ENCODE peak calls at places on chromosomes 11 and 22, in eight cellular contexts. One of them, this sample, is unnamed. For H3K27me3, the result is how much of the 10 kb centered on the place peaks cover.

GRCh38 chr22:49934144-49934890 is 15.9 kb downstream of the CRELD2 start:
- DNase-seq in GM23248: peak
- DNase-seq in left ventricle myocardium inferior: peak
- DNase-seq in lower lobe of right lung: peak
- DNase-seq in sigmoid colon: peak
- DNase-seq in mammary epithelial cell: no peak
- DNase-seq in cardiac muscle cell: no peak
- DNase-seq in naive thymus-derived CD4-positive, alpha-beta T cell: peak
- DNase-seq in this sample: no peak

GRCh38 chr11:32821517-32821916 is 8.2 kb upstream of the PRRG4 start:
- DNase-seq in GM23248: peak
- DNase-seq in left ventricle myocardium inferior: no peak
- DNase-seq in lower lobe of right lung: no peak
- DNase-seq in sigmoid colon: no peak
- DNase-seq in mammary epithelial cell: peak
- DNase-seq in cardiac muscle cell: no peak
- DNase-seq in naive thymus-derived CD4-positive, alpha-beta T cell: no peak
- DNase-seq in this sample: no peak

GRCh38 chr11:129323896-129324522 is 51.6 kb upstream of the BARX2 start:
- DNase-seq in GM23248: peak
- DNase-seq in left ventricle myocardium inferior: no peak
- DNase-seq in lower lobe of right lung: no peak
- DNase-seq in sigmoid colon: peak
- DNase-seq in mammary epithelial cell: no peak
- DNase-seq in cardiac muscle cell: no peak
- DNase-seq in naive thymus-derived CD4-positive, alpha-beta T cell: no peak
- DNase-seq in this sample: no peak

GRCh38 chr11:32333335-32333991 is 101.9 kb downstream of the WT1 start:
- DNase-seq in GM23248: peak
- DNase-seq in left ventricle myocardium inferior: peak
- DNase-seq in lower lobe of right lung: peak
- DNase-seq in sigmoid colon: peak
- DNase-seq in mammary epithelial cell: peak
- DNase-seq in cardiac muscle cell: peak
- DNase-seq in naive thymus-derived CD4-positive, alpha-beta T cell: no peak
- DNase-seq in this sample: no peak

GRCh38 chr11:88158081-88158480 is 17.2 kb downstream of the RAB38 start:
- DNase-seq in GM23248: no peak
- DNase-seq in left ventricle myocardium inferior: no peak
- DNase-seq in lower lobe of right lung: no peak
- DNase-seq in sigmoid colon: no peak
- DNase-seq in mammary epithelial cell: no peak
- DNase-seq in cardiac muscle cell: no peak
- DNase-seq in naive thymus-derived CD4-positive, alpha-beta T cell: no peak
- DNase-seq in this sample: no peak

GRCh38 chr11:72223615-72224586 is 666 bp upstream of the INPPL1 start:
- DNase-seq in GM23248: peak
- DNase-seq in left ventricle myocardium inferior: peak
- DNase-seq in lower lobe of right lung: peak
- DNase-seq in sigmoid colon: peak
- DNase-seq in mammary epithelial cell: no peak
- DNase-seq in cardiac muscle cell: peak
- DNase-seq in naive thymus-derived CD4-positive, alpha-beta T cell: peak
- DNase-seq in this sample: peak

GRCh38 chr11:18171377-18172000 is 1.1 kb upstream of the MRGPRX4 start:
- DNase-seq in GM23248: peak
- DNase-seq in left ventricle myocardium inferior: no peak
- DNase-seq in lower lobe of right lung: no peak
- DNase-seq in sigmoid colon: no peak
- DNase-seq in mammary epithelial cell: peak
- DNase-seq in cardiac muscle cell: peak
- DNase-seq in naive thymus-derived CD4-positive, alpha-beta T cell: no peak
- DNase-seq in this sample: peak

GRCh38 chr11:75966546-75967287 is 151.7 kb downstream of the UVRAG start:
- DNase-seq in GM23248: peak
- DNase-seq in left ventricle myocardium inferior: no peak
- DNase-seq in lower lobe of right lung: no peak
- DNase-seq in sigmoid colon: no peak
- DNase-seq in mammary epithelial cell: peak
- DNase-seq in cardiac muscle cell: no peak
- DNase-seq in naive thymus-derived CD4-positive, alpha-beta T cell: no peak
- DNase-seq in this sample: no peak

GRCh38 chr11:34653851-34654490 is 33.1 kb downstream of the EHF start:
- DNase-seq in GM23248: peak
- DNase-seq in left ventricle myocardium inferior: no peak
- DNase-seq in lower lobe of right lung: peak
- DNase-seq in sigmoid colon: no peak
- DNase-seq in mammary epithelial cell: peak
- DNase-seq in cardiac muscle cell: no peak
- DNase-seq in naive thymus-derived CD4-positive, alpha-beta T cell: no peak
- DNase-seq in this sample: peak

GRCh38 chr22:19967850-19968449 is 26.3 kb upstream of the TXNRD2 start:
- DNase-seq in GM23248: no peak
- DNase-seq in left ventricle myocardium inferior: no peak
- DNase-seq in lower lobe of right lung: no peak
- DNase-seq in sigmoid colon: no peak
- DNase-seq in mammary epithelial cell: no peak
- DNase-seq in cardiac muscle cell: no peak
- DNase-seq in naive thymus-derived CD4-positive, alpha-beta T cell: no peak
- DNase-seq in this sample: no peak

GRCh38 chr11:2156416-2157182 is 4.4 kb downstream of the INS start:
- DNase-seq in GM23248: peak
- DNase-seq in left ventricle myocardium inferior: peak
- DNase-seq in lower lobe of right lung: peak
- DNase-seq in sigmoid colon: no peak
- DNase-seq in mammary epithelial cell: peak
- DNase-seq in cardiac muscle cell: peak
- DNase-seq in naive thymus-derived CD4-positive, alpha-beta T cell: peak
- DNase-seq in this sample: peak

GRCh38 chr11:111307472-111308108 is 9.2 kb downstream of the POU2AF3 start:
- DNase-seq in GM23248: no peak
- DNase-seq in left ventricle myocardium inferior: no peak
- DNase-seq in lower lobe of right lung: no peak
- DNase-seq in sigmoid colon: no peak
- DNase-seq in mammary epithelial cell: no peak
- DNase-seq in cardiac muscle cell: no peak
- DNase-seq in naive thymus-derived CD4-positive, alpha-beta T cell: no peak
- DNase-seq in this sample: no peak

GRCh38 chr22:18022851-18023250 is 1.5 kb downstream of the MICAL3 start:
- DNase-seq in GM23248: no peak
- DNase-seq in left ventricle myocardium inferior: no peak
- DNase-seq in lower lobe of right lung: no peak
- DNase-seq in sigmoid colon: no peak
- DNase-seq in mammary epithelial cell: no peak
- DNase-seq in cardiac muscle cell: no peak
- DNase-seq in naive thymus-derived CD4-positive, alpha-beta T cell: no peak
- DNase-seq in this sample: no peak

GRCh38 chr11:131672191-131672590 is 301.8 kb downstream of the NTM start:
- DNase-seq in GM23248: no peak
- DNase-seq in left ventricle myocardium inferior: no peak
- DNase-seq in lower lobe of right lung: no peak
- DNase-seq in sigmoid colon: peak
- DNase-seq in mammary epithelial cell: no peak
- DNase-seq in cardiac muscle cell: no peak
- DNase-seq in naive thymus-derived CD4-positive, alpha-beta T cell: no peak
- DNase-seq in this sample: no peak

GRCh38 chr11:86594746-86595145 is 77.7 kb downstream of the ME3 start:
- DNase-seq in GM23248: peak
- DNase-seq in left ventricle myocardium inferior: no peak
- DNase-seq in lower lobe of right lung: no peak
- DNase-seq in sigmoid colon: no peak
- DNase-seq in mammary epithelial cell: peak
- DNase-seq in cardiac muscle cell: no peak
- DNase-seq in naive thymus-derived CD4-positive, alpha-beta T cell: no peak
- DNase-seq in this sample: no peak

GRCh38 chr11:132941024-132941646 is 591.2 kb downstream of the OPCML start:
- DNase-seq in GM23248: peak
- DNase-seq in left ventricle myocardium inferior: no peak
- DNase-seq in lower lobe of right lung: no peak
- DNase-seq in sigmoid colon: no peak
- DNase-seq in mammary epithelial cell: peak
- DNase-seq in cardiac muscle cell: peak
- DNase-seq in naive thymus-derived CD4-positive, alpha-beta T cell: no peak
- DNase-seq in this sample: peak

GRCh38 chr11:43639920-43640319 is 40.6 kb upstream of the HSD17B12 start:
- DNase-seq in GM23248: no peak
- DNase-seq in left ventricle myocardium inferior: no peak
- DNase-seq in lower lobe of right lung: no peak
- DNase-seq in sigmoid colon: no peak
- DNase-seq in mammary epithelial cell: no peak
- DNase-seq in cardiac muscle cell: no peak
- DNase-seq in naive thymus-derived CD4-positive, alpha-beta T cell: no peak
- DNase-seq in this sample: no peak

GRCh38 chr11:43639224-43639623 is 41.3 kb upstream of the HSD17B12 start:
- DNase-seq in GM23248: no peak
- DNase-seq in left ventricle myocardium inferior: no peak
- DNase-seq in lower lobe of right lung: no peak
- DNase-seq in sigmoid colon: no peak
- DNase-seq in mammary epithelial cell: no peak
- DNase-seq in cardiac muscle cell: no peak
- DNase-seq in naive thymus-derived CD4-positive, alpha-beta T cell: no peak
- DNase-seq in this sample: no peak

GRCh38 chr11:43643898-43644625 is 36.5 kb upstream of the HSD17B12 start:
- DNase-seq in GM23248: peak
- DNase-seq in left ventricle myocardium inferior: peak
- DNase-seq in lower lobe of right lung: peak
- DNase-seq in sigmoid colon: peak
- DNase-seq in mammary epithelial cell: peak
- DNase-seq in cardiac muscle cell: peak
- DNase-seq in naive thymus-derived CD4-positive, alpha-beta T cell: peak
- DNase-seq in this sample: peak

GRCh38 chr11:43638717-43639116 is 41.8 kb upstream of the HSD17B12 start:
- DNase-seq in GM23248: peak
- DNase-seq in left ventricle myocardium inferior: no peak
- DNase-seq in lower lobe of right lung: no peak
- DNase-seq in sigmoid colon: no peak
- DNase-seq in mammary epithelial cell: no peak
- DNase-seq in cardiac muscle cell: no peak
- DNase-seq in naive thymus-derived CD4-positive, alpha-beta T cell: no peak
- DNase-seq in this sample: no peak
- H3K27me3 ChIP-seq in GM23248: under half
- H3K27me3 ChIP-seq in left ventricle myocardium inferior: half or more
- H3K27me3 ChIP-seq in lower lobe of right lung: under half
- H3K27me3 ChIP-seq in sigmoid colon: under half
- H3K27me3 ChIP-seq in mammary epithelial cell: under half
- H3K27me3 ChIP-seq in cardiac muscle cell: under half
- H3K27me3 ChIP-seq in naive thymus-derived CD4-positive, alpha-beta T cell: under half
- H3K27me3 ChIP-seq in this sample: half or more

GRCh38 chr22:38272373-38273134 is at the start of gene TMEM184B:
- DNase-seq in GM23248: peak
- DNase-seq in left ventricle myocardium inferior: peak
- DNase-seq in lower lobe of right lung: peak
- DNase-seq in sigmoid colon: peak
- DNase-seq in mammary epithelial cell: peak
- DNase-seq in cardiac muscle cell: peak
- DNase-seq in naive thymus-derived CD4-positive, alpha-beta T cell: peak
- DNase-seq in this sample: peak
- H3K27me3 ChIP-seq in GM23248: under half
- H3K27me3 ChIP-seq in left ventricle myocardium inferior: under half
- H3K27me3 ChIP-seq in lower lobe of right lung: under half
- H3K27me3 ChIP-seq in sigmoid colon: under half
- H3K27me3 ChIP-seq in mammary epithelial cell: under half
- H3K27me3 ChIP-seq in cardiac muscle cell: under half
- H3K27me3 ChIP-seq in naive thymus-derived CD4-positive, alpha-beta T cell: under half
- H3K27me3 ChIP-seq in this sample: under half

DNA sequence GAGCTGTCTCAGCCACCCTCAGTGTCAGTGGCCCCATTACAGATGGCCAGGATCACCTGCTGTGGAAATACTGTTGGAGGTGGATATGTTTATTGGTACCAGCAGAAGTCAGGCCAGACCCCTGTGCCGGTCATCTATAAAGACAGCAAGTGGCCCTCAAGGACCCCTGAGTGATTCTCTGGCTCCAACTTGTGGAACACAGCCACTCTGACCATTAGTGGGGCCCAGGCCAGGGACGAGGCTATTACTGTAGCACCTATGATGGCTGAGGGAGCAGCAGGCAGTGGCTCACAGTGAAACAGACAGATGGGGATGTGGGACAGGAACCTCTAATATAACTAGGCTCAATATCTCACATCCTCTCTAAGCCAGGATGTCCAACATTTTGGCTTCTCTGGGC is 25.5 kb upstream of the GGTLC2 start:
- DNase-seq in GM23248: no peak
- DNase-seq in left ventricle myocardium inferior: no peak
- DNase-seq in lower lobe of right lung: no peak
- DNase-seq in sigmoid colon: no peak
- DNase-seq in mammary epithelial cell: no peak
- DNase-seq in cardiac muscle cell: no peak
- DNase-seq in naive thymus-derived CD4-positive, alpha-beta T cell: no peak
- DNase-seq in this sample: no peak
- H3K27me3 ChIP-seq in GM23248: under half
- H3K27me3 ChIP-seq in left ventricle myocardium inferior: under half
- H3K27me3 ChIP-seq in lower lobe of right lung: under half
- H3K27me3 ChIP-seq in sigmoid colon: under half
- H3K27me3 ChIP-seq in mammary epithelial cell: under half
- H3K27me3 ChIP-seq in cardiac muscle cell: under half
- H3K27me3 ChIP-seq in naive thymus-derived CD4-positive, alpha-beta T cell: under half
- H3K27me3 ChIP-seq in this sample: under half

GRCh38 chr22:37070334-37070733 is 18.8 kb downstream of the KCTD17 start:
- DNase-seq in GM23248: no peak
- DNase-seq in left ventricle myocardium inferior: no peak
- DNase-seq in lower lobe of right lung: no peak
- DNase-seq in sigmoid colon: no peak
- DNase-seq in mammary epithelial cell: no peak
- DNase-seq in cardiac muscle cell: no peak
- DNase-seq in naive thymus-derived CD4-positive, alpha-beta T cell: no peak
- DNase-seq in this sample: no peak

GRCh38 chr22:37068859-37069258 is 17.3 kb downstream of the KCTD17 start:
- DNase-seq in GM23248: peak
- DNase-seq in left ventricle myocardium inferior: no peak
- DNase-seq in lower lobe of right lung: no peak
- DNase-seq in sigmoid colon: no peak
- DNase-seq in mammary epithelial cell: no peak
- DNase-seq in cardiac muscle cell: peak
- DNase-seq in naive thymus-derived CD4-positive, alpha-beta T cell: no peak
- DNase-seq in this sample: no peak

GRCh38 chr22:37069319-37069718 is 17.8 kb downstream of the KCTD17 start:
- DNase-seq in GM23248: peak
- DNase-seq in left ventricle myocardium inferior: no peak
- DNase-seq in lower lobe of right lung: no peak
- DNase-seq in sigmoid colon: no peak
- DNase-seq in mammary epithelial cell: no peak
- DNase-seq in cardiac muscle cell: no peak
- DNase-seq in naive thymus-derived CD4-positive, alpha-beta T cell: no peak
- DNase-seq in this sample: no peak

GRCh38 chr22:37069719-37070118 is 18.2 kb downstream of the KCTD17 start:
- DNase-seq in GM23248: no peak
- DNase-seq in left ventricle myocardium inferior: no peak
- DNase-seq in lower lobe of right lung: no peak
- DNase-seq in sigmoid colon: no peak
- DNase-seq in mammary epithelial cell: no peak
- DNase-seq in cardiac muscle cell: no peak
- DNase-seq in naive thymus-derived CD4-positive, alpha-beta T cell: no peak
- DNase-seq in this sample: no peak

DNA sequence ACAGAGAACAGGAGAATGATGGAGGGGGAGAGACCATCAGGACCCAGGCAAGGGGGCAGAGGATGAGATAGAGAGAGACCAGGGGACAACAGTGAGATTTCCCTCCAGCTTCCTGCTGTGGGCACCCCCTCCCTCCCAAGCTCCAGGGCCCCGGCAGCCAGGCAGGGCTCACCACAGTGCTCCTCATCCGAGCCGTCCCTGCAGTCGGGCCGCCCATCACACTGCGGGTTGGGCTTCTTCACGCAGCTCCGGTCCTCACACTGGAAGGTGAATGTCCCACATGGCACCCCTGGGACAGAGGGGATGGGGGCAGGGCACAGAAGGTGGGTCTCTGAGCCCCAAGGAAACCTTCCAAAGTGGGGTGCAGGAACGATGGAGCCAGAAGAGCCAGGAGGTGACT is 19.2 kb downstream of the KCTD17 start:
- DNase-seq in GM23248: no peak
- DNase-seq in left ventricle myocardium inferior: no peak
- DNase-seq in lower lobe of right lung: no peak
- DNase-seq in sigmoid colon: no peak
- DNase-seq in mammary epithelial cell: no peak
- DNase-seq in cardiac muscle cell: no peak
- DNase-seq in naive thymus-derived CD4-positive, alpha-beta T cell: no peak
- DNase-seq in this sample: no peak
- H3K27me3 ChIP-seq in GM23248: under half
- H3K27me3 ChIP-seq in left ventricle myocardium inferior: half or more
- H3K27me3 ChIP-seq in lower lobe of right lung: under half
- H3K27me3 ChIP-seq in sigmoid colon: under half
- H3K27me3 ChIP-seq in mammary epithelial cell: under half
- H3K27me3 ChIP-seq in cardiac muscle cell: half or more
- H3K27me3 ChIP-seq in naive thymus-derived CD4-positive, alpha-beta T cell: under half
- H3K27me3 ChIP-seq in this sample: under half